ENCODE peak calls at places on chromosomes 13 and 19, in five cellular contexts. I, U, R, Z and Y are unnamed samples.

GRCh38 chr13:43284162-43284561 is 260.8 kb downstream of the DNAJC15 start:
- DNase-seq in Z (no peak), I (no peak), U (peak; percentile 80), R (peak; percentile 37), Y (no peak)

GRCh38 chr13:30376426-30377311 is 45.6 kb upstream of the UBE2L5 start:
- DNase-seq in R (no peak), I (no peak), U (no peak), Z (no peak), Y (no peak)

GRCh38 chr19:43673702-43674629 is 4.0 kb upstream of the PLAUR start:
- DNase-seq in R (no peak), Z (no peak), I (no peak), U (no peak), Y (no peak)

GRCh38 chr13:73993661-73994060 is 140.5 kb downstream of the KLF12 start:
- DNase-seq in Z (no peak), U (no peak), R (no peak), I (no peak), Y (no peak)

GRCh38 chr19:15502264-15502663 is 6.1 kb upstream of the CYP4F22 start:
- DNase-seq in Z (no peak), U (no peak), I (no peak), R (no peak), Y (no peak)

GRCh38 chr13:46171739-46172138 is 10.2 kb downstream of the LCP1 start:
- DNase-seq in U (no peak), I (no peak), R (no peak), Z (no peak), Y (no peak)

GRCh38 chr19:2016041-2016807 is 710 bp upstream of the BTBD2 start:
- DNase-seq in R (peak; percentile 90), Z (peak; percentile 42), U (peak; percentile 64), I (peak; percentile 82), Y (peak; percentile 73)

GRCh38 chr19:8302357-8302691 is 5.8 kb downstream of the CD320 start:
- DNase-seq in Z (peak; percentile 0), I (peak; percentile 11), U (no peak), R (no peak), Y (peak; percentile 10)

GRCh38 chr13:104387514-104387913 is 1321.3 kb upstream of the SLC10A2 start:
- DNase-seq in Z (no peak), I (no peak), R (no peak), U (no peak), Y (no peak)

GRCh38 chr19:41944336-41944735 is 14.8 kb downstream of the RABAC1 start:
- DNase-seq in Z (no peak), U (no peak), I (no peak), R (peak; percentile 80), Y (no peak)

GRCh38 chr19:13797870-13798269 is 2.6 kb downstream of the ZSWIM4 start:
- DNase-seq in R (peak; percentile 85), Z (no peak), U (peak; percentile 40), I (no peak), Y (no peak)

GRCh38 chr13:78601886-78602560 is 1.3 kb downstream of the POU4F1 start:
- DNase-seq in I (no peak), R (no peak), U (no peak), Z (no peak), Y (no peak)

GRCh38 chr13:28229522-28229921 is 91.2 kb downstream of the PAN3 start:
- DNase-seq in U (no peak), I (no peak), R (no peak), Z (no peak), Y (no peak)

GRCh38 chr13:35854286-35854685 is 276.9 kb downstream of the DCLK1 start:
- DNase-seq in I (no peak), Z (no peak), U (no peak), R (no peak), Y (no peak)

GRCh38 chr13:93603043-93603442 is 376.4 kb downstream of the GPC6 start:
- DNase-seq in Z (no peak), R (peak; percentile 95), I (no peak), U (peak; percentile 94), Y (no peak)

GRCh38 chr13:50587839-50588373 is 255.6 kb downstream of the DLEU7 start:
- DNase-seq in U (no peak), Z (no peak), I (no peak), R (no peak), Y (no peak)

GRCh38 chr19:45972081-45972943 is 1.4 kb downstream of the NOVA2 start:
- DNase-seq in U (no peak), I (no peak), R (no peak), Z (no peak), Y (no peak)